ENCODE peak calls at places on chromosome 22, in six cellular contexts. G is SK-N-SH, M is K562, L is GM12878, K is HepG2, N is HL-60. D is an unnamed sample.

GRCh38 chr22:32958021-32958420 is 100.2 kb downstream of the SYN3 start:
- DNase-seq in M (no peak), K (no peak), N (no peak), G (peak; percentile 36), L (no peak), D (no peak)

GRCh38 chr22:24400726-24401596 is 26.4 kb upstream of the ADORA2A start:
- DNase-seq in L (peak; percentile 53), G (no peak), N (no peak), M (no peak), K (no peak), D (no peak)

GRCh38 chr22:38442967-38443674 is 11.9 kb downstream of the KCNJ4 start:
- DNase-seq in K (no peak), L (no peak), G (no peak), N (no peak), M (no peak), D (no peak)

GRCh38 chr22:20086101-20086599 is 6.1 kb downstream of the DGCR8 start:
- DNase-seq in L (no peak), N (no peak), G (no peak), M (no peak), K (no peak), D (no peak)

GRCh38 chr22:28817919-28818859 is 17.8 kb upstream of the XBP1 start:
- DNase-seq in M (no peak), N (no peak), K (peak; percentile 79), G (peak; percentile 34), L (no peak), D (no peak)

GRCh38 chr22:30427871-30428270 is 2.3 kb downstream of the MTFP1 start:
- DNase-seq in G (no peak), K (no peak), N (no peak), M (no peak), L (no peak), D (no peak)

GRCh38 chr22:49263101-49263500 is 564.6 kb downstream of the BRD1 start:
- DNase-seq in K (no peak), N (no peak), L (no peak), M (no peak), G (no peak), D (no peak)

GRCh38 chr22:22021160-22021750 is 38.7 kb upstream of the TOP3B start:
- DNase-seq in G (no peak), N (no peak), K (no peak), L (no peak), M (peak; percentile 52), D (no peak)

GRCh38 chr22:29004647-29005371 is 56.8 kb downstream of the C22orf31 start:
- DNase-seq in N (no peak), K (peak; percentile 90), G (peak; percentile 28), M (peak; percentile 14), L (no peak), D (no peak)

GRCh38 chr22:19943665-19944026 is 2.0 kb upstream of the TXNRD2 start:
- DNase-seq in L (no peak), K (peak; percentile 61), N (peak; percentile 69), M (no peak), G (peak; percentile 46), D (no peak)

GRCh38 chr22:47042116-47042825 is 279.8 kb downstream of the TBC1D22A start:
- DNase-seq in N (no peak), K (no peak), G (no peak), M (no peak), L (no peak), D (no peak)

GRCh38 chr22:27877501-27877900 is 41.6 kb downstream of the PITPNB start:
- DNase-seq in L (peak; percentile 41), N (no peak), M (no peak), K (no peak), G (no peak), D (no peak)

GRCh38 chr22:46007003-46007847 is 30.3 kb upstream of the WNT7B start:
- DNase-seq in K (no peak), G (peak; percentile 48), M (no peak), N (peak; percentile 84), L (no peak), D (no peak)
- TF ChIP-seq GABPA in K (no peak), G (no peak), M (no peak), N (no peak), L (no peak), D (no peak)

DNA sequence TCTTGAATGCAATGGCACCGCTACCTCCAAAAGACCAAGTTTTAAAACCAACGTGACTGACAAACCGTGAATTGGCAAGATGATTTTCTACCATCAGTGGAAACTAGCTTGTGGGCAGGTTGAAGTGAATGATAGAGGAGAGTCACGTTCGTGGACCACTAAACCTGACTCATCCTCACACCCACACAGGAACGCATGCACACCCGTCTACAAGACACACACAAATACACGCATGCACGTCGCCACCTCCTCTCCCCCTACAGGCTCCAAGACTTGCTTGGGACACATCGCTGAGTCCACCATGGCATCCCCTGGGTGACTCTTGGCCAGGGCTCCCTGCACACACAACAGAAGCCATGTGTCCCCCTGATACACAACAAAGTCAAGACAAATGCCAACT is 14.4 kb downstream of the TMPRSS6 start:
- DNase-seq in G (no peak), N (no peak), M (peak; percentile 16), K (no peak), L (no peak), D (no peak)
- TF ChIP-seq GABPA in G (no peak), N (no peak), M (no peak), K (no peak), L (no peak), D (no peak)

GRCh38 chr22:36257948-36258674 is 5.2 kb downstream of the APOL1 start:
- DNase-seq in L (no peak), K (no peak), M (no peak), G (no peak), N (no peak), D (no peak)

GRCh38 chr22:36257308-36257707 is 4.4 kb downstream of the APOL1 start:
- DNase-seq in L (no peak), M (no peak), K (no peak), N (no peak), G (no peak), D (no peak)

GRCh38 chr22:36256474-36256873 is 3.5 kb downstream of the APOL1 start:
- DNase-seq in G (no peak), M (no peak), N (no peak), L (no peak), K (no peak), D (no peak)

GRCh38 chr22:36253523-36254490 is 874 bp downstream of the APOL1 start:
- DNase-seq in G (peak; percentile 29), K (no peak), M (no peak), N (no peak), L (no peak), D (no peak)

GRCh38 chr22:36258750-36259619 is 6.1 kb downstream of the APOL1 start:
- DNase-seq in N (peak; percentile 44), M (peak; percentile 29), K (no peak), L (no peak), G (no peak), D (peak; percentile 56)
- TF ChIP-seq GABPA in N (no peak), M (peak; percentile 55), K (no peak), L (no peak), G (no peak), D (no peak)

DNA sequence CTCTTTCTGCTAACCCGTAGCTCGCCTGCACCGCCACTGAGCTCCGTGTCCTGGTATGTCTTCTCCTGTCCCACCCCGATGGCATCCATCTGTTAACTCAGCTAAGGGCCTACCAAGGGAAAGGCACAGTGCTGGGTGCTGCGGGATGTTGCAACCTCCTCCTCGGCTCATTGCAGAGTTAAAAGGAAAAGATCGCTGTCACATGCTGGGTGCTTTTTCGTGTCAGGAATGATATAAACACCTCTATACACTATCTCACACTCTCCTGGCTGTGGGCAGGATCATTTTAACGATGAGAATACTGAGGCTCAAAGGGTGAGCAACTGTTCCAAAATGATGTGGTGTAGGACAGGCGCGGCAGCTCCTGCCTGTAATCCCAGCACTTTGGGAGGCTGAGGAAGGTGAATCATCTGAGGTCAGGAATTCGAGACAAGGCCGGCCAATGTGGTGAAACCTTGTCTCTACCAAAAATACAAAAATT is 10.1 kb downstream of the TXN2 start:
- DNase-seq in K (no peak), M (no peak), G (no peak), N (no peak), L (no peak), D (no peak)
- TF ChIP-seq GABPA in K (no peak), M (no peak), G (no peak), N (no peak), L (no peak), D (no peak)

GRCh38 chr22:50739894-50740293 is 1.9 kb downstream of the ACR start:
- DNase-seq in K (no peak), M (no peak), L (no peak), N (no peak), G (no peak), D (no peak)
- TF ChIP-seq GABPA in K (no peak), M (no peak), L (no peak), N (no peak), G (no peak), D (no peak)

DNA sequence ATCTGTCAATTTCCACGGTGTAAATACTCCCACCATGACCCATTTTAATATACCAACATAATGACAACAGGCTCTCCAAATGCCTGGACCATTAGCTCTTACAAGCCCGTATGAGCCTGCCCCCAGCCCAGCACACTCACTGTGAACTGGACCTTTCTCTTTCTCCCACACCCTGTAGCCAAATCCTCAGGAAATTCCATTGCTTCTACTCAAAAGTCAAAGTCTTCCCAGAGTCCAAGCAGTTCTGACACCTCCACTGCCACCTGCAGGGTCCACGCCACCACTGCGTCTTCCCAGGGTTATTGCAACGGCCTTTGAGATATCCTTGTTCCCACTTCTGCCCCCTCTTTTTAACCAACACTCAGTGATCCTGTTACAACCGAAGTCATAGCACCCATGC is 110.1 kb upstream of the ASPHD2 start:
- DNase-seq in K (peak; percentile 13), N (no peak), L (no peak), M (peak; percentile 12), G (no peak), D (no peak)
- TF ChIP-seq GABPA in K (no peak), N (no peak), L (no peak), M (no peak), G (no peak), D (no peak)